ENCODE peak calls at places on chromosomes 4 and X, in six cellular contexts. M is activated naive CD8-positive, alpha-beta T cell treated with anti-CD3 and anti-CD28 coated beads, Interleukin-2, amount 10 ng/mL, durations not matched to agents 7 days and 5 days; N is T-helper 1 cell; V is lung microvascular endothelial cell; Q is NCI-H345; J is iPS-NIHi11. D is an unnamed sample.

GRCh38 chr4:88284378-88285234 is at the start of gene PPM1K:
- DNase-seq in M (peak), N (peak), V (peak), Q (peak), J (peak), D (peak)

GRCh38 chr4:125187221-125187620 is 127.5 kb upstream of the FAT4 start:
- DNase-seq in M (no peak), N (no peak), V (no peak), Q (no peak), J (no peak), D (peak)

GRCh38 chr4:110630621-110631402 is 7.9 kb upstream of the PITX2 start:
- DNase-seq in M (peak), N (no peak), V (no peak), Q (no peak), J (no peak), D (no peak)

GRCh38 chr4:46994007-46994405 is 625 bp upstream of the GABRA4 start:
- DNase-seq in M (no peak), N (no peak), V (no peak), Q (no peak), J (no peak), D (no peak)

GRCh38 chrX:105136786-105137185 is 83.7 kb downstream of the TEX13A start:
- DNase-seq in M (no peak), N (no peak), V (no peak), Q (no peak), J (no peak), D (no peak)

GRCh38 chr4:167469436-167469835 is 235.1 kb upstream of the SPOCK3 start:
- DNase-seq in M (no peak), N (no peak), V (no peak), Q (no peak), J (no peak), D (no peak)

GRCh38 chr4:145480257-145480656 is 1.4 kb upstream of the SMAD1 start:
- DNase-seq in M (no peak), N (no peak), V (no peak), Q (no peak), J (no peak), D (no peak)

GRCh38 chrX:32397562-32398216 is 813.7 kb downstream of the DMD start:
- DNase-seq in M (no peak), N (no peak), V (no peak), Q (no peak), J (no peak), D (no peak)

GRCh38 chrX:14489437-14489836 is 39.9 kb upstream of the GLRA2 start:
- DNase-seq in M (no peak), N (no peak), V (no peak), Q (no peak), J (peak), D (no peak)

GRCh38 chrX:14064632-14065432 is 35.1 kb upstream of the GEMIN8 start:
- DNase-seq in M (no peak), N (no peak), V (no peak), Q (no peak), J (no peak), D (no peak)

GRCh38 chr4:115113382-115114106 is at the start of gene NDST4:
- DNase-seq in M (no peak), N (no peak), V (no peak), Q (peak), J (peak), D (peak)